ENCODE peak calls at places on chromosome 19, in eight cellular contexts. S is breast epithelium, W is keratinocyte, Z is heart right ventricle, C is right lobe of liver, X is ovary, G is psoas muscle, U is heart left ventricle. O is an unnamed sample.
A peak's percentile ranks its signal among the peaks of the same experiment; 100 is the strongest.

GRCh38 chr19:18428173-18428836 is 9.1 kb downstream of the SSBP4 start:
- DNase-seq in G (peak; percentile 50), Z (no peak), U (no peak), X (peak; percentile 42), W (no peak), S (no peak), C (no peak), O (no peak)

GRCh38 chr19:49261602-49262001 is 63.4 kb downstream of the SLC6A16 start:
- DNase-seq in U (no peak), C (no peak), W (no peak), S (no peak), X (no peak), Z (no peak), G (no peak), O (no peak)

GRCh38 chr19:49473868-49474544 is at the start of gene FLT3LG:
- DNase-seq in S (peak; percentile 74), U (peak; percentile 90), W (no peak), C (peak; percentile 76), Z (peak; percentile 82), G (peak; percentile 87), X (peak; percentile 82), O (no peak)

GRCh38 chr19:46579286-46579944 is 21.7 kb upstream of the CALM3 start:
- DNase-seq in Z (no peak), U (no peak), G (no peak), W (no peak), X (no peak), S (no peak), C (no peak), O (no peak)

GRCh38 chr19:42322305-42322704 is 3.1 kb upstream of the MEGF8 start:
- DNase-seq in U (no peak), C (no peak), Z (no peak), S (no peak), W (no peak), G (no peak), X (no peak), O (no peak)

GRCh38 chr19:55441319-55441691 is 1.8 kb downstream of the SHISA7 start:
- DNase-seq in Z (no peak), G (no peak), S (no peak), U (no peak), C (no peak), W (no peak), X (no peak), O (no peak)

GRCh38 chr19:45817725-45818301 is 2.7 kb upstream of the RSPH6A start:
- DNase-seq in W (no peak), S (peak; percentile 50), U (no peak), Z (no peak), C (no peak), X (no peak), G (no peak), O (no peak)

GRCh38 chr19:39890755-39891551 is 43.5 kb downstream of the FCGBP start:
- DNase-seq in S (no peak), X (no peak), C (peak; percentile 42), Z (no peak), W (no peak), G (no peak), U (no peak), O (no peak)

GRCh38 chr19:32637480-32637879 is 37.5 kb downstream of the ANKRD27 start:
- DNase-seq in X (no peak), Z (no peak), W (no peak), S (no peak), C (no peak), U (no peak), G (no peak), O (no peak)

GRCh38 chr19:21109116-21109515 is 27.1 kb downstream of the ZNF714 start:
- DNase-seq in W (no peak), G (no peak), Z (no peak), X (no peak), C (no peak), U (no peak), S (no peak), O (no peak)

DNA sequence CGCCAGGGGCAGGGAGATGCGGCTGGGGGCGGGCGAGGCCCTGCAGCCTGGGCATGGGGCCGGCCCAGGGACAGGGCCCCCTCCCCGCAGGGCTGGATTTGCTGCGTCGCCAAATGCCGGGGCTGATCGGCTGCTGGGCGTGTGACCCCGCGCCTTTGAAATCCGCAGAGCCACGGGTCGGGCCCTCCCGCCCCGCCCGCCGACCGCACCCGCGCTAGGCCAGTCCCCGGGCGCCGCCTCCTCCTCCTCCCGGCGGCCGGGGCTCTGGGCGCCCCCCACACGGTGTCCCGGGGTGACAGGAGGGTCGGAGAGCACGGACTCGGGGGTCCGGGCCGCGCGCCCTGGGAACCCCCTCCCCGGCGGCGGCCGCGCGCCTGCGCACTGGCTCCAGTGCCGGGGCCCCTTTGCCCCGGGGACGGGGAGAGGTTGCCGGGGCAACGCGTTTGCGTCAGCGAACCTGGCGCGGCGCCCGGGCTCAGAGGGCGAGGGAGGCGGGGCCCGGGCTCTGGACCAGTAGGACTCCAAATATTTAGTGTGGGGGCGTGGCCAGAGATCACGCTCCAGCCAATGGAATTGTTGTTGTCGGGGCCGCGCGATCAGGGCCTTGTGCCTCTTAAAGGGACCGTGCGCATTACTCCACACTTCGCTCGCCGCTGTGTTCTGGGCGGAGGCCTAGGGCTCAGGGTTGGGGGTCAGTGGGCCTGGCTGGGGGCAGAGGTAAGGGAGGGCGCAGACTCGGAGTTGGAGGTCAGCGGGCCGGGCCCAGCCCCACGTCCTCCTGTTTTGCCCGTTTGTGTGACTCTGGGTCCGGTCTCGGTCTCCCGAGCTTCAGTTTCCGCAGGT is 10.3 kb upstream of the MKNK2 start:
- DNase-seq in Z (peak; percentile 99), C (peak; percentile 99), X (peak; percentile 100), W (no peak), G (peak; percentile 99), U (peak; percentile 100), S (peak; percentile 99), O (peak; percentile 84)
- TF ChIP-seq CTCF in Z (no peak), C (no peak), X (no peak), W (no peak), G (no peak), U (no peak), S (no peak), O (no peak)

DNA sequence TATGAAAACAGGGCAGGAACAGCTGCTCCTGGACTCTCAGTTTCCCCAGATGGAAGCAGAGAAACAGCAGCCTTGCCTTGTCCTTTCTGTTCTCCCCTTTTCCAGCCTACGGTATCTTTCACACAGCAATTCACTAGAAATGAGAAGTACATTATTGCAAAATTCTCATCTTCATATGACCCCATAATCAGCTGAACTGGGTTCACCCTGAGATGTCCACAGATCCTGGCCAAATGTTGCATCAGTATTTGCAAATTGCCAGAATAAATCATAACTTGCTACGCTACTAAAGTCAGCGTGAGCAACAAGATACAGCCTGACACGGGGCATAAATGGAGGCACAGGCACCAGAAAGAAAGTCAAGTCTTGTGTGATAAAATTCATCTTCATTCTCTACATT is 16.1 kb downstream of the VSTM1 start:
- DNase-seq in C (no peak), G (no peak), Z (no peak), X (no peak), S (no peak), U (no peak), W (no peak), O (no peak)
- H3K36me3 ChIP-seq in C (no peaks in the 10 kb centered on the region), G (no peaks in the 10 kb centered on the region), Z (no peaks in the 10 kb centered on the region), X (no peaks in the 10 kb centered on the region), S (no peaks in the 10 kb centered on the region), U (no peaks in the 10 kb centered on the region), W (no peaks in the 10 kb centered on the region), O (no peaks in the 10 kb centered on the region)

GRCh38 chr19:58020129-58020528 is 13.7 kb upstream of the ZSCAN1 start:
- DNase-seq in Z (no peak), W (no peak), S (no peak), G (no peak), U (no peak), C (no peak), X (no peak), O (no peak)

GRCh38 chr19:58020985-58021384 is 12.8 kb upstream of the ZSCAN1 start:
- DNase-seq in C (no peak), W (no peak), S (no peak), G (no peak), Z (no peak), X (no peak), U (no peak), O (no peak)

GRCh38 chr19:58022283-58022660 is 11.6 kb upstream of the ZSCAN1 start:
- DNase-seq in S (no peak), U (no peak), W (no peak), C (no peak), Z (no peak), G (no peak), X (no peak), O (no peak)

GRCh38 chr19:58024661-58025060 is 9.2 kb upstream of the ZSCAN1 start:
- DNase-seq in Z (no peak), C (no peak), U (no peak), G (no peak), S (no peak), W (no peak), X (no peak), O (no peak)

GRCh38 chr19:58021541-58022282 is 12.1 kb upstream of the ZSCAN1 start:
- DNase-seq in C (no peak), G (no peak), S (peak; percentile 42), U (no peak), Z (no peak), W (no peak), X (peak; percentile 48), O (no peak)
- TF ChIP-seq CTCF in C (peak; percentile 42), G (peak; percentile 45), S (peak; percentile 64), U (peak; percentile 72), Z (peak; percentile 73), W (peak; percentile 30), X (peak; percentile 54), O (peak; percentile 11)

GRCh38 chr19:12949363-12950284 is 4.0 kb downstream of the RAD23A start:
- DNase-seq in W (no peak), C (no peak), X (no peak), Z (no peak), S (no peak), U (no peak), G (peak; percentile 77), O (no peak)

GRCh38 chr19:12945479-12946091 is at the start of gene RAD23A:
- DNase-seq in G (peak; percentile 100), U (peak; percentile 99), C (peak; percentile 98), W (no peak), Z (peak; percentile 99), S (peak; percentile 97), X (peak; percentile 98), O (peak; percentile 80)

GRCh38 chr19:12947702-12948596 is 2.3 kb downstream of the RAD23A start:
- DNase-seq in C (no peak), G (no peak), S (no peak), Z (no peak), X (no peak), W (no peak), U (no peak), O (no peak)

GRCh38 chr19:12946092-12946845 is 607 bp downstream of the RAD23A start:
- DNase-seq in W (no peak), G (peak; percentile 93), U (peak; percentile 79), C (peak; percentile 74), S (peak; percentile 70), X (peak; percentile 63), Z (peak; percentile 68), O (no peak)

DNA sequence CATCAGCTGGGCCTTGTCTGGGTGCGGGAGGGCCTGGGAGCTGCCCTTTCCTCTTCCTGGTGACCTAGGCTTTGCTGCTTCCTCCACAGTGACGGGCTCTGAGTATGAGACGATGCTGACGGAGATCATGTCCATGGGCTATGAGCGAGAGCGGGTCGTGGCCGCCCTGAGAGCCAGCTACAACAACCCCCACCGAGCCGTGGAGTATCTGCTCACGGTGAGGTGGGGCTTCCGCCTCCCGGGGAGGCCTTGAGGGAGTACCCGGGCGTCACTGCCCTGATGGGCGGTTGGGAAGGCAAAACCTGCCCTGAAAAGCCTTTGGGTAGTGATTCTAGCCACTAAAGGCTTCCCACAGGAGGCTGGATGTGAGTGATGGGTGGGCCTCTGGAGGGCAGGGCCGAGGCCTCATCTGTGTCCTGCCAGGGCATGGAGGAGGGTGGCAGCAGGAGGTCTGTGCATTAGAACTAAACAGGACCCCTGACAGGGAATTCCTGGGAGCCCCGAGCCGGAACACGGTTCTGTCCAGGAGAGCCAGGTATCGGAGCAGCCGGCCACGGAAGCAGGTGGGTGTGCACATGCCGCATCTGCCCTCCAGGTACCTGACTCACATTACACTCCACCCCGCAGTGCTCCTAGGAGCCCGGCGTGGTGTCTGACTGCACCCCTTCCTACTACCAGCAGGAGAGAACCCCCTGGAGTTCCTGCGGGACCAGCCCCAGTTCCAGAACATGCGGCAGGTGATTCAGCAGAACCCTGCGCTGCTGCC is 3.1 kb downstream of the RAD23A start:
- DNase-seq in G (no peak), U (no peak), W (no peak), C (no peak), Z (no peak), S (no peak), X (no peak), O (no peak)
- H3K36me3 ChIP-seq in G (peaks cover 16% of the 10 kb centered on the region), U (peaks cover 79% of the 10 kb centered on the region), W (peaks cover 41% of the 10 kb centered on the region), C (peaks cover 15% of the 10 kb centered on the region), Z (peaks cover 84% of the 10 kb centered on the region), S (peaks cover 17% of the 10 kb centered on the region), X (no peaks in the 10 kb centered on the region), O (peaks cover 3% of the 10 kb centered on the region)